ENCODE peak calls at places on chromosome 4, in five cellular contexts. X is fibroblast of lung, Y is fibroblast of mammary gland, B is BE2C, S is ovary. G is an unnamed sample.

GRCh38 chr4:173543266-173543665 is 13.2 kb upstream of the HAND2 start:
- DNase-seq in Y (no peak), X (no peak), S (no peak), B (no peak), G (no peak)

GRCh38 chr4:105122334-105122733 is 24.3 kb upstream of the TET2 start:
- DNase-seq in X (peak), S (no peak), B (no peak), Y (no peak), G (peak)

GRCh38 chr4:99651811-99652545 is 5.7 kb downstream of the C4orf54 start:
- DNase-seq in B (no peak), Y (no peak), X (no peak), S (no peak), G (no peak)

GRCh38 chr4:140330311-140330900 is 43.0 kb upstream of the SCOC start:
- DNase-seq in B (no peak), Y (peak), X (peak), S (no peak), G (peak)

GRCh38 chr4:16169491-16169890 is 56.8 kb downstream of the TAPT1 start:
- DNase-seq in X (no peak), B (no peak), Y (no peak), S (no peak), G (no peak)

GRCh38 chr4:154186888-154187287 is 304.7 kb downstream of the DCHS2 start:
- DNase-seq in B (no peak), X (no peak), S (no peak), Y (no peak), G (no peak)

GRCh38 chr4:142566780-142567179 is 279.3 kb downstream of the INPP4B start:
- DNase-seq in Y (no peak), X (no peak), B (no peak), S (no peak), G (no peak)

GRCh38 chr4:57020467-57021101 is 41.9 kb downstream of the POLR2B start:
- DNase-seq in B (no peak), X (peak), S (no peak), Y (peak), G (peak)

GRCh38 chr4:156377036-156377700 is 423.5 kb upstream of the CTSO start:
- DNase-seq in S (no peak), B (no peak), X (peak), Y (peak), G (peak)

GRCh38 chr4:1230316-1230715 is 18.6 kb downstream of the CTBP1 start:
- DNase-seq in X (no peak), Y (no peak), B (no peak), S (no peak), G (no peak)

GRCh38 chr4:2250003-2250763 is 8.3 kb upstream of the HAUS3 start:
- DNase-seq in S (no peak), B (peak), Y (no peak), X (no peak), G (no peak)

GRCh38 chr4:171985129-171985528 is 171.9 kb downstream of the GALNTL6 start:
- DNase-seq in X (no peak), Y (peak), B (no peak), S (no peak), G (peak)

GRCh38 chr4:33429971-33430370 is 2709.8 kb downstream of the PCDH7 start:
- DNase-seq in Y (no peak), B (no peak), X (no peak), S (no peak), G (no peak)

GRCh38 chr4:138030375-138030774 is 211.8 kb downstream of the SLC7A11 start:
- DNase-seq in S (no peak), B (no peak), X (no peak), Y (no peak), G (no peak)

GRCh38 chr4:10623862-10624261 is 60.7 kb downstream of the CLNK start:
- DNase-seq in X (no peak), B (no peak), Y (no peak), S (no peak), G (no peak)

GRCh38 chr4:139454111-139454600 is at the start of gene RAB33B:
- DNase-seq in S (no peak), B (no peak), X (peak), Y (peak), G (peak)

GRCh38 chr4:181677621-181678020 is 565.6 kb upstream of the TENM3 start:
- DNase-seq in X (no peak), S (no peak), Y (no peak), B (no peak), G (no peak)

GRCh38 chr4:169620846-169621228 is 459 bp downstream of the CLCN3 start:
- DNase-seq in X (peak), S (peak), Y (peak), B (peak), G (peak)

GRCh38 chr4:86529450-86529849 is 64.7 kb upstream of the PTPN13 start:
- DNase-seq in X (no peak), S (no peak), B (no peak), Y (no peak), G (no peak)

GRCh38 chr4:142452132-142452855 is 393.8 kb downstream of the INPP4B start:
- DNase-seq in X (peak), Y (peak), S (no peak), B (no peak), G (no peak)

GRCh38 chr4:121824171-121824527 is 466 bp upstream of the CCNA2 start:
- DNase-seq in X (no peak), Y (no peak), B (no peak), S (no peak), G (no peak)
- TF ChIP-seq CTCF in X (no peak), Y (no peak), B (peak), S (no peak), G (no peak)

DNA sequence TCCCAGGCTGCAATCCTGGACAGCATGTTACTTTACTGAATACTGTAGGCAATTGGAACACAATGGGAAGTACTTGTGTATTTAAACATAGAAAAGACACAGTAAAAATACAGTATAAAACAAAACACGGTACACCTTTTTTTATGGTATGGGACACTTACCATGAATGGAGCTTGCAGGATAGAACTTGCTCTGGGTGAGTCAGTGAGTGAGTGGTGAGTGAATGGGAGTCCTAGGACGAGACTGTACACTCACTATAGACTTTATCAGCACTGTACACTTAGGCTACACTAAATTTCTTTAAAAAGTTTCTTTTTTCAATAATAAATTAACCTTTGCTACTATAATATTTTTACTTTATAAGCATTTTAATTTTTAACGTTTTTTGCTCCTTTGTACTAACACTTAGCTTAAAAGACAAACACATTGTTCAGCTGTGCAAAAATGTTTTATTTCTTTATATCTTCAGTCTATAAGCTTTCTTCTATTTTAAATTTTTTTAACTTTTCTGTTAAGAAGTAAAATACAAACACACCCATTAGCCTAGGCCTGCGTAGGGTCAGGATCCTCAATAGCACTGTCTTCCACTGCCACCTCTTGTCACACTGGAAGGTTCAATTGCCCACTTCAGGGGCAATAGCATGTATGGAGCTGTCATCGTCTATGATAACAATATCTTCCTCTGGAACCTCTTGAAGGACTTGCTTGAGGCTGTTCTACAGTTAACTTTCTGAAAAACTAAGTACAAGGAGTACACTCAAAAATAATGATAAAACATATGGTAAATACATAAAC is 293.5 kb upstream of the FSTL5 start:
- DNase-seq in S (no peak), Y (no peak), B (no peak), X (no peak), G (no peak)
- TF ChIP-seq CTCF in S (no peak), Y (no peak), B (no peak), X (no peak), G (no peak)

DNA sequence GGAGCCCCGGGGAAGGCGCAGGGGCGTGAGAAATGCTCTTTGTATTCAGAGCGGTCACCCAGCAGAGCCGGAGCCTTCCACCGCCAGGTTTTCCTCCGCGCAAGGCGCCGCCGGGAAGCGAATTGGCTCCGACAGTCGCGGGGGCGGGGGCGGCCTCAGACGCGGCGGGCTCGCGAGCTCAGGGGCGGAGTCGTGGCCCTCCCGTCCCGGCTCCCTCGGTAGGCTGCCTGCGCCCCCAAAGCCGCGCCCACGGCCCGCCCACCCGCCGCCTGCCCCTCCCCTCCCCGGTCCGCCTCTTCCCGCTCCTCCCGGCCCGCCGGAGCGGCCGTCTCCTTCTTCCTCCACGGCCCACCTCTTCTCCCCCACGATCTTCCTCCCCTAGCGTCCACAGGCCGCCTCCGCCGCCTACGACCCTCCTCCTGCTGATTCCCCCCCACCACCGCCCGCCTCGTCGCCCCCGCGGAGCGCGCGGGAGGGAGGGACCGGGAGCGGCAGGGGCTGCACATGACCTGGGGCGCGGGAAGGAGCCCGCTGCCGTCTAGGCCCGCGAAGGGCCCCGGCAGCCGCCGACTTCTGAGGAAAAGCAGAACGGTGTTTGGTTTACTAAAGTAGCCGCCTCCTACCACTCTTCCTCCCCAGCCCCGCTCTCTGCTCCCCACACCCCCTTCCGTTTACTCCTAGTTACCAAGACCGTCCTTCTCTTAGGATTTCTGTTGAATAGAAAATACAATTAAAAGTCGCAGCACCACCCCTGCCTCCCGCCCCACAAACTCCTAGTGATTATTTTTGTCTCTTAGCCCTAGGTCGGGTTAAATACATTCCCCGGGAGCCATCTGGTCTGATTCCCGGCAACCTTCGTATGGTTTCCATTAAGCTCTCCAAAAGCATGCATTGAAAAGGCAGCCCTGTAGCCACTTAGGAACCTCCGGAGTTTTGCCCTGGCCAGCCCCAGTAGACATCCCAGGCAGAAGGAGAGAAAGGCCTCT is 53.2 kb downstream of the C4orf51 start:
- DNase-seq in S (peak), X (peak), B (peak), Y (peak), G (peak)
- TF ChIP-seq CTCF in S (peak), X (no peak), B (no peak), Y (no peak), G (no peak)

DNA sequence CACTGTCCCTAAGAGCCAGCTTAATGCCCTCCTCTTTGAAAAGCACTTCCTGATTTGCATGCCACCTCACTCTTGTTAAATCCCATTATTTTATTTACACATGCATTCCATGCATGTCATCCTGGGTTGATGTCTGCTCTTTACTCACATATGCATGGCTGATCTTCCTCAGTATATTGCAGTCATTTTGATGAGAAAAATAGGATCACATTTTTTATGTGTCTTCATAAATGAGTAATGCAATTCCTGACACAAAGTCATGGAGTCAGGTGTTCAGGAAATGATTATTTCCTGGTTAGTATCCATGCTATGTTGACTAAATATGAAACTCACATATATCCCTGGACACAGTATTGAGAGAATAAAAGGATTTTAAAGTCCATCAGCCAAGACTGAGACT is 204.7 kb downstream of the SLIT2 start:
- DNase-seq in X (no peak), B (no peak), S (no peak), Y (no peak), G (no peak)
- TF ChIP-seq CTCF in X (no peak), B (no peak), S (no peak), Y (no peak), G (no peak)

DNA sequence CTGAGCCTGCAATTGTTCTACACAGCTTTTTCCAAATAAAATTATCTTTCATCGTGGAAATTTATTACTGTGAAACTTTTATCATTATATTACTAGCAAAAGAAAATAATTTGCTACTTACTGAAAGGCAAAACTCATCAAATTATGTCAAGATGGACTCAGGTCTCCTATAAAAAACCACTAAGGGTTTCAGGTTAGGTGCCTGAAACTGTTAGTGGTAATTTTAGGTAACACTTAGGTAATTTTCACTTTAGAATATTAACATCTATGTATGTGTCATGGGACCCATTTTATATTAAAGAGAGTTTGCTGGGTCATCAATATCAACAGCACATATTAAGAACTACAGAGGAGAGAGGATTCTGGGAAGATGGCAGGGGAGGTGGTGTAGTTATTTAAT is 651.5 kb downstream of the CENPC start:
- DNase-seq in S (no peak), B (no peak), Y (no peak), X (no peak), G (no peak)
- TF ChIP-seq CTCF in S (no peak), B (no peak), Y (no peak), X (no peak), G (no peak)

GRCh38 chr4:3443750-3444309 is 2.1 kb downstream of the HGFAC start:
- DNase-seq in S (no peak), B (no peak), X (no peak), Y (no peak), G (no peak)
- TF ChIP-seq CTCF in S (no peak), B (no peak), X (no peak), Y (no peak), G (no peak)

GRCh38 chr4:74444891-74445642 is at the start of gene AREG:
- DNase-seq in S (peak), B (peak), X (peak), Y (peak), G (peak)
- TF ChIP-seq CTCF in S (no peak), B (peak), X (peak), Y (peak), G (peak)

GRCh38 chr4:125432078-125432477 is 117.3 kb downstream of the FAT4 start:
- DNase-seq in S (no peak), X (peak), B (peak), Y (peak), G (peak)
- TF ChIP-seq CTCF in S (no peak), X (peak), B (peak), Y (peak), G (peak)

G was measured in choroid plexus epithelial cell.